ENCODE peak calls at places on chromosomes 4 and X, in six cellular contexts. L is CD4-positive, CD25-positive, alpha-beta regulatory T cell; M is HCT116; C is left lung; U is psoas muscle; F is AG04450. E is an unnamed sample.

GRCh38 chr4:1175635-1176229 is 3.3 kb upstream of the SPON2 start:
- DNase-seq in F (no peak), M (no peak), C (no peak), U (no peak), L (no peak), E (no peak)

GRCh38 chr4:76585897-76586360 is 150.9 kb downstream of the SHROOM3 start:
- DNase-seq in U (peak; percentile 41), M (peak; percentile 81), F (no peak), L (no peak), C (peak; percentile 93), E (peak; percentile 52)

GRCh38 chr4:26787461-26788340 is 72.9 kb upstream of the STIM2 start:
- DNase-seq in C (peak; percentile 76), L (peak; percentile 10), U (peak; percentile 43), M (peak; percentile 70), F (no peak), E (peak; percentile 78)

GRCh38 chr4:110106946-110107325 is 91.5 kb downstream of the ELOVL6 start:
- DNase-seq in L (no peak), U (no peak), M (no peak), F (no peak), C (no peak), E (no peak)

GRCh38 chr4:71259911-71260331 is 78.9 kb upstream of the SLC4A4 start:
- DNase-seq in M (no peak), L (no peak), F (no peak), C (no peak), U (no peak), E (peak; percentile 81)

GRCh38 chr4:1615786-1616573 is 68.1 kb downstream of the FAM53A start:
- DNase-seq in L (no peak), M (no peak), U (peak; percentile 38), C (no peak), F (no peak), E (no peak)

GRCh38 chrX:17047224-17047623 is 100.8 kb downstream of the REPS2 start:
- DNase-seq in C (no peak), L (no peak), M (no peak), F (no peak), U (no peak), E (no peak)

GRCh38 chrX:150635952-150636351 is 57.2 kb upstream of the MTMR1 start:
- DNase-seq in F (peak; percentile 10), U (no peak), L (peak; percentile 11), C (no peak), M (no peak), E (peak; percentile 27)

GRCh38 chr4:187184513-187184912 is 460.9 kb upstream of the FAT1 start:
- DNase-seq in F (no peak), L (no peak), C (no peak), M (no peak), U (no peak), E (no peak)

GRCh38 chr4:61583696-61584095 is 383.6 kb downstream of the ADGRL3 start:
- DNase-seq in U (no peak), C (no peak), F (peak; percentile 3), M (no peak), L (no peak), E (peak; percentile 45)

GRCh38 chr4:17898553-17898952 is 87.8 kb downstream of the NCAPG start:
- DNase-seq in F (no peak), M (no peak), U (no peak), C (no peak), L (no peak), E (no peak)

DNA sequence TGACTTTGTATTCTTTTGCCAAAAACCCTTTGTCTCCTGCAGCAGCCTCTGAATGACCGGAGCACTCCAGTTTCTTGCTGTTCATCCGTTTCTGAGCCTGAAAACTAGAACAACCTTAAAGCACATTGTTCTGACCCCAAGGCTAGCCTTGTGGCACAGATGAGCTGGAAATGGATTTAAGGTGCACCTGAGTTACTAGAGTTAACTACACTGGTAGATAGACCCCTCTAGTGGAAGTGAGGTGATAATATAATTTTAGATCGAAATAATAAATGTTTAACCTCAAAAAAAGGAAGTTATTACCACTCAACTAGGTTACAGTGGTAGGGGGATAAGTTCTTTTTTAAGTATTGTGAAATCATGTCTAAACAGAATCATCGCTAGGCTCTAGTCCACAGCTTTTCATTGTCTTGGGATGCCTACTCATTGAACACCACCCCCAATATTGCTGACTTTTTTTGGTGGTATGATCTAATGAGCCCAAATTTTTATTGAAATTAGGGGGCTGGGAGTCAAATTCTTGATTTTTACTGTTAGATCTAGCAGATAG is 2.7 kb downstream of the PLS3 start:
- DNase-seq in U (no peak), M (no peak), L (no peak), C (no peak), F (no peak), E (no peak)
- H3K27ac ChIP-seq in U (peak overlapping the region; percentile 21), M (no peak overlapping the region), L (no peak overlapping the region), C (peak overlapping the region; percentile 92), F (no peak overlapping the region), E (peak overlapping the region; percentile 90)

DNA sequence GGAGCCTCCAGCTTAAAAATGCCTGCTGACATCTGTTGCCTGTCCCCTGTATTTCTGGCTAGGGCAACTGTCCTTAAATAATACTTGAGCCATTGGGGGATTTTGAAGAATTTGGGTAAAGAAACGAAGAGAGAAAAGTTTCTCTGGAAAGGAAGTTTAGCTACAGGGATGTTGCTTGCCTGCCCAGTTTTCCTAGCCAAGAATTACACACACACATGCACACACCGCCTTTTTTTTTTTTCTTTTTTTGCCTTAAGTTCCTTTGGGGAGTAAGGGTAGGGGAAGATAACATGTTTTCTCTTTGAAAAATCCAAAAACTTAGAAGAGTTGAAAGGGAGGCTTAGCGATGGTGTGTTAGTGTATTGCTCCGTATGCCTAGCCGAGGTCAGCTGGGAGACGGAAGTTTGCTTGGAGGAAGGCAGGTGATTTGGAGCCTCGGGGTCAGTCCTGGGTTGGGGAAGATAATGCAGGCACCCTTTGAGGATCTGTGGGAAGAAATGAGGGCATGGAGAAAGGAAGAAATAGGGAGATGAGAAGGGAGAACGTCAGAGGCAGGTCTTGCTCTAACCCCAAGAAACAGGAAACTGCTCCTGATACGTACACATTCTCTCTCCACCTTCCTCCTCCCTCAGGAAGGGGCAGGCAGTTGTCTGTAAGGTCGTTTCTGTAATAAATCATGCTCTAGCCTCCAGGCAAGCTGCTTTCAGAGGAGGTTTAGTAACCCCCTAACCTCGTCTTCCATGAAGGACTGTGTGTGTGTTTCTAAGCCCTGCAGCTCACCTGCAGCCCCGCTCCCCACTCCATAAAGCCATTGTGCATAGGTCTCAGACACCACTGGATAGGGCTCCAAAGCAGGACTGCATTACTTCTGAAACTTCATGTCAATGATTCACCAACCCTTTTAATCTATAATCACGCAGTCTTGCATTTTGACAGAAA is 10.5 kb downstream of the KLF3 start:
- DNase-seq in M (no peak), L (no peak), U (no peak), C (no peak), F (no peak), E (no peak)
- H3K27ac ChIP-seq in M (peak overlapping the region; percentile 88), L (peak overlapping the region; percentile 89), U (peak overlapping the region; percentile 54), C (peak overlapping the region; percentile 78), F (no peak overlapping the region), E (peak overlapping the region; percentile 97)

GRCh38 chrX:13689519-13690211 is 737 bp downstream of the RAB9A start:
- DNase-seq in L (no peak), F (no peak), U (no peak), M (no peak), C (no peak), E (no peak)

GRCh38 chrX:13690836-13691235 is 1.9 kb downstream of the RAB9A start:
- DNase-seq in F (no peak), C (no peak), U (no peak), L (peak; percentile 17), M (no peak), E (no peak)

GRCh38 chrX:13687203-13687602 is 1.7 kb upstream of the RAB9A start:
- DNase-seq in C (no peak), U (no peak), L (no peak), M (no peak), F (no peak), E (no peak)

GRCh38 chrX:13688384-13688771 is 550 bp upstream of the RAB9A start:
- DNase-seq in C (no peak), U (no peak), L (no peak), M (no peak), F (no peak), E (no peak)

DNA sequence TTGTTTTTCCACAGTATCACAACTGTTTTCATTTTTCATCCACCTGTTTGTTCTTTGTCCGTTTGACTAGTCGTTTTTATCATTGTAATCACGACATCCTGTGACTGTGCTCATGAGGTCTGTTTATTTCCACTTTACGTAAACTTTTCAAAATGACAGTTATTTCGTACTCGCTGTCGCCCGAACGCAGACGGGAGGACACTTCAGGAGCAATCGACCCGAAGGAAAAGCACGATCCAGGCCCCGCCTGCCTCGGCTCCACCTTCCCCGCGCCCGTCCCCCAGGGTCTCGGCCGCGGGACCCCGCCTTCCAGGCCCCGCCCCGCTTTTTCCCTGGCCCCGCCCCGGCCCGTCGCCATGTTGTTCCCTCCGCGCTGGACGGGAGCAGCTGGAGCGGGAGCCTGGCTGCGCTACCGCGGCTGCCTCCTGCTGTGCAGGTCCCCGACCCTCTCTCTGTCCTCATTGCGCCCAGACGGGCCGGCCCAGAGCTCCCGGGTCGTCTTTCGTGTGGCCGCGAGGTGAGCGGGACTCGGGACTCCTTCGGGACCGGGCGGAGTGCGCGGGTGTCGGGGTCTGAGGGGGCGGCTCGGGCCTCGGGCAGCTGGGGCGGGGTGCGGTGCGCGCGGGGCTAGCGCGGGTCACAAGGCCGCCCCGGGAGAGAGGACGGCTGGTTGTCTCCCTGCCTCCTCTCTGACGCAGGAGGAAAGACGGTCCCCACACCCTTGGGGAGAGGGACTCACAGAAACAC is at the start of gene RAB9A:
- DNase-seq in U (peak; percentile 86), C (peak; percentile 95), F (peak; percentile 10), L (peak; percentile 76), M (peak; percentile 38), E (no peak)
- H3K27ac ChIP-seq in U (peak within 1 kb of the TSS; percentile 89), C (peak within 1 kb of the TSS; percentile 91), F (peak within 1 kb of the TSS; percentile 89), L (peak within 1 kb of the TSS; percentile 84), M (peak within 1 kb of the TSS; percentile 80), E (peak within 1 kb of the TSS; percentile 85)

GRCh38 chr4:185542626-185543336 is 7.5 kb upstream of the PDLIM3 start:
- DNase-seq in M (no peak), F (peak; percentile 43), L (no peak), C (no peak), U (peak; percentile 66), E (no peak)
- H3K27ac ChIP-seq in M (no peak overlapping the region), F (no peak overlapping the region), L (no peak overlapping the region), C (peak overlapping the region; percentile 1), U (peak overlapping the region; percentile 63), E (no peak overlapping the region)

GRCh38 chrX:72271812-72272211 is 5.2 kb downstream of the RPS4X start:
- DNase-seq in C (no peak), U (no peak), M (no peak), L (no peak), F (no peak), E (no peak)

GRCh38 chrX:72276478-72276953 is 532 bp downstream of the RPS4X start:
- DNase-seq in F (no peak), U (no peak), L (no peak), M (no peak), C (no peak), E (no peak)

GRCh38 chrX:72272868-72273267 is 4.2 kb downstream of the RPS4X start:
- DNase-seq in M (no peak), U (no peak), F (no peak), L (no peak), C (no peak), E (no peak)

GRCh38 chrX:72273718-72274117 is 3.3 kb downstream of the RPS4X start:
- DNase-seq in U (no peak), C (no peak), L (no peak), M (no peak), F (no peak), E (no peak)

DNA sequence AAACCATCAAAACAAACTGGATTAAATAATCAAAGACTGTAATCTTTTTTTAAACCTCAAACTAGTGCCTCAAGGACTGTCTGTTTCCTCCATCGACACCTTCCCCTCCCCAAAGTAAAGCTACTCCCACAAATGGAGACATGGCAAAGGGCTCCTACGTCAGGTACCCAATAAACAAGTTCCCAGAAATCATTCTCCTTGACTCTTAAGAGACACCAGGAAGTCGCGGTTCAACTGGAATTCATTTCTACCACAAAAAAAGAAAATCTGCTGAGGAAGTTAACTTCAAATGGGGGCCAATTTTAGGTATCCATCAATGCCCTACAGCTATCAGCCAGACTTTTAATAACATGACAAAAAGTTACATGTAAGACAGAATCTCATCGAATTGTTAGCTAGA is 2.5 kb downstream of the RPS4X start:
- DNase-seq in F (no peak), U (no peak), M (no peak), C (no peak), L (no peak), E (no peak)
- H3K27ac ChIP-seq in F (no peak overlapping the region), U (no peak overlapping the region), M (peak overlapping the region; percentile 0), C (no peak overlapping the region), L (peak overlapping the region; percentile 37), E (peak overlapping the region; percentile 83)